ENCODE peak calls at places on chromosomes 7 and 10, in seven cellular contexts. Q is spleen, J is A549, F is heart left ventricle, N is right lobe of liver, R is adrenal gland, Z is ovary. B is an unnamed sample.

GRCh38 chr10:15244635-15245197 is 76.2 kb upstream of the NMT2 start:
- DNase-seq in Q (no peak), J (no peak), F (no peak), N (no peak), R (no peak), Z (no peak), B (no peak)

GRCh38 chr7:67489881-67490280 is 493.2 kb downstream of the TYW1 start:
- DNase-seq in Q (no peak), J (no peak), F (no peak), N (no peak), R (no peak), Z (no peak), B (no peak)

GRCh38 chr10:35843524-35844171 is 201.6 kb upstream of the FZD8 start:
- DNase-seq in Q (peak; percentile 83), J (no peak), F (peak; percentile 47), N (peak; percentile 45), R (peak; percentile 26), Z (no peak), B (no peak)

GRCh38 chr7:115087437-115087836 is 165.5 kb downstream of the MDFIC start:
- DNase-seq in Q (no peak), J (no peak), F (peak; percentile 33), N (peak; percentile 51), R (peak; percentile 57), Z (no peak), B (no peak)

GRCh38 chr10:126872768-126873167 is 32.5 kb upstream of the DOCK1 start:
- DNase-seq in Q (no peak), J (no peak), F (no peak), N (no peak), R (no peak), Z (no peak), B (no peak)

GRCh38 chr7:48742046-48742445 is 182.3 kb upstream of the CDC14C start:
- DNase-seq in Q (no peak), J (no peak), F (no peak), N (no peak), R (no peak), Z (no peak), B (no peak)

GRCh38 chr10:57320416-57320815 is 947.3 kb downstream of the IPMK start:
- DNase-seq in Q (no peak), J (no peak), F (no peak), N (no peak), R (no peak), Z (no peak), B (no peak)

GRCh38 chr7:16851829-16852228 is 30.0 kb downstream of the AGR3 start:
- DNase-seq in Q (no peak), J (no peak), F (no peak), N (no peak), R (no peak), Z (no peak), B (no peak)

GRCh38 chr7:111137296-111138195 is 46.6 kb downstream of the LRRN3 start:
- DNase-seq in Q (peak; percentile 67), J (no peak), F (no peak), N (no peak), R (peak; percentile 26), Z (no peak), B (no peak)

GRCh38 chr10:132151286-132151950 is 35.3 kb upstream of the DPYSL4 start:
- DNase-seq in Q (no peak), J (no peak), F (no peak), N (no peak), R (no peak), Z (no peak), B (no peak)

GRCh38 chr10:48993627-48994026 is 54.0 kb upstream of the LRRC18 start:
- DNase-seq in Q (no peak), J (no peak), F (no peak), N (no peak), R (no peak), Z (no peak), B (no peak)

GRCh38 chr7:70506463-70506862 is 625.5 kb upstream of the GALNT17 start:
- DNase-seq in Q (no peak), J (no peak), F (no peak), N (peak; percentile 53), R (no peak), Z (no peak), B (no peak)

GRCh38 chr7:46811529-46811928 is 770.4 kb downstream of the TNS3 start:
- DNase-seq in Q (no peak), J (no peak), F (peak; percentile 70), N (no peak), R (peak; percentile 38), Z (peak; percentile 58), B (no peak)

GRCh38 chr7:100655908-100656674 is at the start of gene ACTL6B:
- DNase-seq in Q (no peak), J (peak; percentile 72), F (peak; percentile 66), N (peak; percentile 65), R (peak; percentile 78), Z (peak; percentile 75), B (no peak)

GRCh38 chr7:83427929-83428328 is 221.0 kb downstream of the SEMA3E start:
- DNase-seq in Q (no peak), J (no peak), F (no peak), N (no peak), R (no peak), Z (no peak), B (no peak)

DNA sequence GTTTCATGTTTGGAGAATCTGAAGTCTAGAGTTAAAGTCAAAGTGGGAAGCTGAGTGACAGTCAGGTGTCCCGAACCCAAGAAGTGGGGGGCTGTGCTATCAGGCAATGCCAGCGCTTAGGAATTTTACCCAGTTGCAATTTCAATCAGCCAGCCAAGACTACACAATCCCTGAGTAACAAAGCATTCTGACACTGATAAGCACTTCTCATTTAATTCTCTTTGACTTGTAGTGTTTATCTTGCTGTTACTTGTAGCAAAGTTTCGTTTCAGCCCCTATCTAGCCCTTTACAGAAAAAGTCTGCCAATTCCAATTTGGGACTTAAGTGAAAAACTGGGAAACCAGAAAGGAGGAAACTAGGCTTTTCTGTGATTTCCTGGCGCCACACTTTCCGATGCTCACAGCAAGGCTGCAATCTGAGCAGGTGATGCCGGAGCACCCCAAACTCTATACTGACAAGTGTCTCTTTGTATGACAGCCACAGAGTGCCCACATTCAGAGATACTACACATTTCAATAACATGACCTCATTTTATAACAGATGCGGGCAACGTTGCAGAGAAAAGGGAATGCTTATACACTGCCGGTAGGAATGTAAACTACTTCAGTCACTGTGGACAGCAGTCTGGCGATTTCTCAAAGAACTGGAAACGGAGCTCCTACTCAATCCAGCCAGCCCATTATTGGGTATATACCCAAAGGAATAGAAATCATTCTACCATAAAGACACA is 61.0 kb downstream of the ITIH5 start:
- DNase-seq in Q (no peak), J (no peak), F (no peak), N (no peak), R (no peak), Z (no peak), B (no peak)
- TF ChIP-seq CTCF in Q (no peak), J (no peak), F (no peak), N (no peak), R (no peak), Z (no peak), B (no peak)

DNA sequence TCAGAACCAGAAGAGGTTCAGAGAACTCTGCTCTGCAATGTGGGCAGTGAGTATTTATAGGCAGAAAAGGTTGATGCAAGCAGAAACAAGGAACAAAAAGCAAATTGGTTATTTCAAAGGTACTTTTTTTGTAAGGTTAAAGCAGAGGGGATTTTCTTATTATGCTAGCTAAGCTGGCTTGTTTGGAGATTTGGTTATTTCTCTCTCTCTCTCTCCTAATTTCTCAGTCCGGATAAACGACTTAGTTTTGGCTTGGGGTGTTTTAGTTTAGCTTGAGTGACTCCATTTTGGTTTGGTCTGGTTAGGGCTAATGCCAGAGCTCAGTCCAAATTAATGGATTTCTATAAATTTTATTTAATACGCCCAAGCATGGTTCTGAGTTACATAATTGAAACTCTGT is 566.8 kb downstream of the SH2D4B start:
- DNase-seq in Q (no peak), J (no peak), F (no peak), N (no peak), R (no peak), Z (no peak), B (no peak)
- TF ChIP-seq POLR2A in Q (no peak), J (no peak), F (no peak), N (no peak), R (no peak), Z (no peak), B (no peak)

GRCh38 chr7:74214816-74215630 is 5.2 kb downstream of the LAT2 start:
- DNase-seq in Q (no peak), J (no peak), F (no peak), N (no peak), R (no peak), Z (no peak), B (no peak)

GRCh38 chr7:74217455-74218342 is 7.9 kb downstream of the LAT2 start:
- DNase-seq in Q (peak; percentile 84), J (no peak), F (no peak), N (no peak), R (no peak), Z (no peak), B (no peak)

GRCh38 chr7:74215921-74216320 is 6.1 kb downstream of the LAT2 start:
- DNase-seq in Q (no peak), J (no peak), F (no peak), N (no peak), R (no peak), Z (no peak), B (no peak)

GRCh38 chr7:74216361-74216761 is 6.6 kb downstream of the LAT2 start:
- DNase-seq in Q (no peak), J (no peak), F (no peak), N (no peak), R (no peak), Z (no peak), B (no peak)

DNA sequence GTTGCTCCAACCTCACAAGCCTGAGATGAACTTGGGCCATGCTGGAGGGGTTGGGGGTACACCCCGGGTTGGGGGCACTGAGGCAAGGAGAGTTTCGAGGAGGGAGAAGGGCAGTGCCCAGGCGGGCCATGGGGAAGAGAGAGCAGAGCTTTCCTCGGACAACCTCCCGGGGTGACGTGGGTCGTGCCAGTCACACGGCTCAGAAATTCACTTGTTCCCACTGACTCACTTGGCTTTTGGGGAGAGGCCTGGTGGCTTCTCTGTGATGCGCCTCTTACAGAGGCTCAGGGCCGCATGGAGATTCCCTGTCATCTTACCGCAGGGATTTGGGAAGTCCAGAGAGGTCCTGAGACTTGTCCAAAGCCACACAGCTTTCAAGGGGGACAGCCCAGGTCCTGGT is 2.9 kb downstream of the LAT2 start:
- DNase-seq in Q (no peak), J (no peak), F (no peak), N (no peak), R (no peak), Z (no peak), B (no peak)
- H3K27ac ChIP-seq in Q (no peak overlapping the region), J (no peak overlapping the region), F (no peak overlapping the region), N (no peak overlapping the region), R (no peak overlapping the region), Z (no peak overlapping the region), B (no peak overlapping the region)

GRCh38 chr10:24246365-24246764 is 37.4 kb downstream of the KIAA1217 start:
- DNase-seq in Q (no peak), J (no peak), F (no peak), N (no peak), R (no peak), Z (no peak), B (no peak)

GRCh38 chr10:24247841-24248240 is 38.9 kb downstream of the KIAA1217 start:
- DNase-seq in Q (no peak), J (no peak), F (no peak), N (no peak), R (no peak), Z (no peak), B (no peak)

GRCh38 chr10:24251547-24251946 is 42.6 kb downstream of the KIAA1217 start:
- DNase-seq in Q (no peak), J (no peak), F (no peak), N (no peak), R (no peak), Z (no peak), B (peak; percentile 45)

GRCh38 chr10:24254180-24254579 is 45.2 kb downstream of the KIAA1217 start:
- DNase-seq in Q (no peak), J (no peak), F (no peak), N (no peak), R (no peak), Z (no peak), B (no peak)

GRCh38 chr10:24249829-24250415 is 41.0 kb downstream of the KIAA1217 start:
- DNase-seq in Q (no peak), J (no peak), F (no peak), N (no peak), R (no peak), Z (no peak), B (peak; percentile 36)
- TF ChIP-seq CTCF in Q (no peak), J (no peak), F (no peak), N (no peak), R (no peak), Z (no peak), B (no peak)

B was measured in prostate gland.